ENCODE peak calls at places on chromosomes 4 and X, in four cellular contexts. One of them, this sample, is unnamed. For H3K4me1, H3K9me3 and H3K36me3, the result is how much of the 10 kb centered on the place peaks cover.

GRCh38 chrX:111560801-111561200 is 49.4 kb downstream of the SERTM2 start:
- DNase-seq in PC-9: no peak
- DNase-seq in lung: no peak
- DNase-seq in HepG2: no peak
- DNase-seq in this sample: no peak

GRCh38 chr4:82786794-82787193 is 11.8 kb downstream of the SCD5 start:
- DNase-seq in PC-9: no peak
- DNase-seq in lung: no peak
- DNase-seq in HepG2: no peak
- DNase-seq in this sample: no peak

GRCh38 chrX:41471786-41472185 is 24.6 kb downstream of the NYX start:
- DNase-seq in PC-9: no peak
- DNase-seq in lung: no peak
- DNase-seq in HepG2: no peak
- DNase-seq in this sample: no peak

GRCh38 chr4:7863911-7864681 is 75.6 kb downstream of the AFAP1 start:
- DNase-seq in PC-9: no peak
- DNase-seq in lung: no peak
- DNase-seq in HepG2: peak
- DNase-seq in this sample: no peak

GRCh38 chr4:71711044-71711984 is 72.6 kb downstream of the GC start:
- DNase-seq in PC-9: no peak
- DNase-seq in lung: no peak
- DNase-seq in HepG2: no peak
- DNase-seq in this sample: no peak

GRCh38 chr4:39825741-39826231 is 127.8 kb downstream of the UBE2K start:
- DNase-seq in PC-9: no peak
- DNase-seq in lung: no peak
- DNase-seq in HepG2: no peak
- DNase-seq in this sample: no peak

GRCh38 chr4:153142700-153143438 is 61.4 kb upstream of the TRIM2 start:
- DNase-seq in PC-9: peak
- DNase-seq in lung: peak
- DNase-seq in HepG2: peak
- DNase-seq in this sample: peak

GRCh38 chr4:155591201-155591600 is 75.4 kb upstream of the GUCY1A1 start:
- DNase-seq in PC-9: no peak
- DNase-seq in lung: no peak
- DNase-seq in HepG2: no peak
- DNase-seq in this sample: no peak

GRCh38 chrX:153662266-153662665 is 11.3 kb downstream of the PNCK start:
- DNase-seq in PC-9: no peak
- DNase-seq in lung: no peak
- DNase-seq in HepG2: peak
- DNase-seq in this sample: no peak

GRCh38 chrX:41481264-41482109 is 34.3 kb downstream of the NYX start:
- DNase-seq in PC-9: no peak
- DNase-seq in lung: no peak
- DNase-seq in HepG2: peak
- DNase-seq in this sample: no peak

GRCh38 chr4:184417802-184418511 is 56.4 kb downstream of the IRF2 start:
- DNase-seq in PC-9: peak
- DNase-seq in lung: no peak
- DNase-seq in HepG2: peak
- DNase-seq in this sample: no peak
- H3K4me1 ChIP-seq in PC-9: under half
- H3K4me1 ChIP-seq in lung: under half
- H3K4me1 ChIP-seq in HepG2: under half
- H3K4me1 ChIP-seq in this sample: under half

GRCh38 chrX:52553995-52554642 is 37.3 kb upstream of the XAGE1B start:
- DNase-seq in PC-9: no peak
- DNase-seq in lung: no peak
- DNase-seq in HepG2: no peak
- DNase-seq in this sample: no peak
- H3K9me3 ChIP-seq in PC-9: under half
- H3K9me3 ChIP-seq in lung: under half
- H3K9me3 ChIP-seq in HepG2: under half
- H3K9me3 ChIP-seq in this sample: under half

GRCh38 chr4:183323295-183323694 is 1.1 kb upstream of the CLDN24 start:
- DNase-seq in PC-9: no peak
- DNase-seq in lung: peak
- DNase-seq in HepG2: no peak
- DNase-seq in this sample: no peak
- H3K36me3 ChIP-seq in PC-9: under half
- H3K36me3 ChIP-seq in lung: under half
- H3K36me3 ChIP-seq in HepG2: under half
- H3K36me3 ChIP-seq in this sample: under half

DNA sequence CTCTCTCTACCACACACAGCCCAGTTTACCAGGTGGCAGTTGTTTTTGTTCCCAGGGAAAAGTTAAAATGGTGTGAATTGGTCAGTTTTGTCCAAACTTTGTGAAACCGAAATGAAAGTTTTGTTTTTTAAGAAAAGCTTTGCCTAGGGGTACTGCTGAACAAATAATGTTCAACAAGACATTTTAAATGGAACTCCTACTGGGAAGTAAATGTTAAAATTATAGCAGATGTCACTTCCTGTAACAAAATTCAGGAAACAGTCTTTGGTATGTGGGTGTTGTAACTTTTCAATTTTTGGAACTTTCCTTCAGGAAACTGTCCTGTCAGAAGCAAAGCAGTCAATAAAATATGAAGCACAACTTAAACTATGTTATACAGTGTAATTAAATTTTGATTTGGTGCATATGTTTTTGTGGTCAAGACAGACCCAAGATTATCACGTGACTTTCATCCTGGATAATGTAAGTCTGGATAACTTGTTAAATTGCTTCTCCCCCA is 79.5 kb downstream of the AFF1 start:
- DNase-seq in PC-9: peak
- DNase-seq in lung: no peak
- DNase-seq in HepG2: no peak
- DNase-seq in this sample: no peak
- H3K4me1 ChIP-seq in PC-9: under half
- H3K4me1 ChIP-seq in lung: under half
- H3K4me1 ChIP-seq in HepG2: half or more
- H3K4me1 ChIP-seq in this sample: half or more

GRCh38 chr4:68367835-68368234 is 17.9 kb upstream of the YTHDC1 start:
- DNase-seq in PC-9: no peak
- DNase-seq in lung: no peak
- DNase-seq in HepG2: no peak
- DNase-seq in this sample: no peak
- H3K9me3 ChIP-seq in PC-9: under half
- H3K9me3 ChIP-seq in lung: under half
- H3K9me3 ChIP-seq in HepG2: under half
- H3K9me3 ChIP-seq in this sample: under half

GRCh38 chr4:10105920-10106319 is 10.7 kb downstream of the WDR1 start:
- DNase-seq in PC-9: no peak
- DNase-seq in lung: no peak
- DNase-seq in HepG2: no peak
- DNase-seq in this sample: no peak
- H3K36me3 ChIP-seq in PC-9: under half
- H3K36me3 ChIP-seq in lung: half or more
- H3K36me3 ChIP-seq in HepG2: half or more
- H3K36me3 ChIP-seq in this sample: half or more